ENCODE peak calls at places on chromosomes 7 and 10, in ten cellular contexts. Q, O, H, N, J, B, L, Z, R and G are unnamed samples.

GRCh38 chr10:44353721-44354120 is 31.2 kb downstream of the CXCL12 start:
- DNase-seq in O (no peak), Q (no peak), L (no peak), H (no peak), B (no peak), Z (no peak), N (no peak), J (no peak), R (no peak), G (no peak)

GRCh38 chr10:21278491-21279216 is 246.8 kb downstream of the SKIDA1 start:
- DNase-seq in O (peak; percentile 95), B (peak; percentile 93), Z (peak; percentile 89), R (peak; percentile 96), N (peak; percentile 93), H (peak; percentile 96), J (peak; percentile 94), Q (peak; percentile 90), L (peak; percentile 92), G (peak; percentile 71)

GRCh38 chr7:66167773-66168367 is 37.3 kb upstream of the TPST1 start:
- DNase-seq in B (no peak), Q (no peak), O (peak; percentile 29), R (no peak), N (peak; percentile 78), L (peak; percentile 84), J (no peak), Z (no peak), H (no peak), G (no peak)

GRCh38 chr10:71547841-71548493 is 151.2 kb downstream of the CDH23 start:
- DNase-seq in R (peak; percentile 74), Z (peak; percentile 91), L (peak; percentile 27), N (peak; percentile 18), Q (no peak), J (no peak), B (no peak), O (no peak), H (no peak), G (no peak)

GRCh38 chr7:116216956-116217570 is 6.7 kb downstream of the TES start:
- DNase-seq in B (no peak), Z (no peak), Q (no peak), R (no peak), N (no peak), L (no peak), J (no peak), O (no peak), H (no peak), G (no peak)

GRCh38 chr10:88932539-88933256 is 19.9 kb downstream of the ACTA2 start:
- DNase-seq in L (peak; percentile 84), H (no peak), R (peak; percentile 38), N (peak; percentile 86), Z (peak; percentile 46), O (peak; percentile 91), B (peak; percentile 82), J (peak; percentile 36), Q (no peak), G (peak; percentile 54)

GRCh38 chr10:119459681-119460340 is 82.7 kb downstream of the RGS10 start:
- DNase-seq in B (no peak), O (no peak), R (no peak), Q (no peak), N (no peak), H (no peak), J (no peak), Z (no peak), L (no peak), G (no peak)

GRCh38 chr10:21314234-21314633 is 211.2 kb downstream of the SKIDA1 start:
- DNase-seq in Z (peak; percentile 31), O (no peak), H (no peak), B (no peak), R (no peak), J (no peak), N (peak; percentile 40), L (no peak), Q (no peak), G (no peak)

GRCh38 chr7:3095046-3095445 is 51.4 kb upstream of the CARD11 start:
- DNase-seq in R (no peak), H (no peak), L (no peak), J (no peak), O (no peak), Z (no peak), B (peak; percentile 62), Q (no peak), N (no peak), G (peak; percentile 64)

GRCh38 chr10:74976565-74976964 is 134.9 kb upstream of the SAMD8 start:
- DNase-seq in J (no peak), O (no peak), Q (no peak), R (no peak), B (peak; percentile 68), L (no peak), N (no peak), H (no peak), Z (peak; percentile 11), G (no peak)

GRCh38 chr7:97466999-97467398 is 264.9 kb upstream of the TAC1 start:
- DNase-seq in N (no peak), B (no peak), J (no peak), Z (no peak), H (no peak), Q (no peak), L (no peak), R (no peak), O (no peak), G (no peak)

GRCh38 chr7:65809259-65809981 is 63.5 kb upstream of the VKORC1L1 start:
- DNase-seq in Z (no peak), O (no peak), H (no peak), L (no peak), Q (no peak), N (no peak), B (peak; percentile 94), R (no peak), J (no peak), G (no peak)

GRCh38 chr7:157569967-157570366 is 233.2 kb downstream of the DNAJB6 start:
- DNase-seq in Z (no peak), Q (no peak), N (no peak), L (no peak), H (no peak), R (no peak), J (no peak), B (no peak), O (no peak), G (no peak)

GRCh38 chr10:113619401-113619800 is 44.4 kb downstream of the NRAP start:
- DNase-seq in Z (no peak), J (no peak), H (no peak), Q (no peak), O (no peak), N (no peak), B (no peak), L (no peak), R (no peak), G (no peak)

GRCh38 chr10:113618338-113618737 is 45.5 kb downstream of the NRAP start:
- DNase-seq in B (no peak), O (no peak), L (no peak), Z (no peak), N (no peak), H (no peak), J (no peak), Q (no peak), R (no peak), G (no peak)

GRCh38 chr10:113617086-113617485 is 46.8 kb downstream of the NRAP start:
- DNase-seq in H (no peak), J (no peak), N (no peak), L (no peak), R (no peak), Q (no peak), B (no peak), O (no peak), Z (no peak), G (no peak)

GRCh38 chr10:113614304-113614703 is 49.5 kb downstream of the NRAP start:
- DNase-seq in Q (no peak), J (no peak), R (no peak), O (no peak), N (no peak), B (no peak), H (no peak), Z (no peak), L (no peak), G (no peak)

GRCh38 chr10:113616244-113617074 is 47.4 kb downstream of the NRAP start:
- DNase-seq in L (peak; percentile 24), N (peak; percentile 28), H (no peak), J (no peak), Q (no peak), R (no peak), O (peak; percentile 29), Z (no peak), B (no peak), G (no peak)
- TF ChIP-seq CTCF in L (peak; percentile 60), N (peak; percentile 67), H (no peak), J (no peak), Q (peak; percentile 77), R (peak; percentile 48), O (peak; percentile 21), Z (peak; percentile 38), B (peak; percentile 30), G (peak; percentile 23)

DNA sequence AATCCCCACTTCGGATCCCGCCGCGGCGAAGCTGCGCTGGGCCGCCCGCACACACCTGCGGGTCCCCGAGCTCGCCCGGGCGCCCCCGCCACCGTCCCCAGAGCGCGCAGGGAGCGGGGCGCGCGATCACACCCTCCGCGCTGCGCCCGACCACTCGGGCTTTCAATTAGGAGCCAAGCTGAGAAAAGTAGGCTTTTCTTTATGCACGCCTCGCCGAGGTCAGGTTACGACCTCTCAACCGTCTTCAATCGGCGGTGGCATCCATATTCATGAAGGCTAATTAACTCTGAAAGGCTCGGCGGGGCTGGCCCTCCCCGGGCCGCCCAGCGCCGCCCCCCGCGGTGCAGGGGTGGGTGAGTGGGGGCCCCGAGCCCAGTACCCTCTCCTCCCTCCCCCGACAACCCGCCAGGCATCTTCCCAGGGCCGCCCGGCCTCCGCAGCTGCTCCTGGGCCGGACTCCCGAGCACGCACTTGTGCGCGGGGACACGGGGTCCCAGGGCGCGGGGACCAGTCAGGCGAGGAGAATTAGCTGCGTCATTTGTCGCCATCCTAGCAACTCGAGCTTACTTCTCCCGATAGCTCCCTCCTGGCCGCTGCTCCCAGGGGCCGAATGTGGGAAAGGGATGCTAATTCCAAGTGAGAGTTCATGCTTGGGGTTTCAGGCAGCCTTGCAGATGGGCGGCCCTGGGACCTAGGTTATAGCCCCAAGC is 155.5 kb upstream of the LYZL2 start:
- DNase-seq in B (peak; percentile 56), L (peak; percentile 82), O (no peak), Z (peak; percentile 78), J (peak; percentile 73), N (peak; percentile 71), H (peak; percentile 85), R (peak; percentile 91), Q (peak; percentile 79), G (no peak)
- TF ChIP-seq CTCF in B (no peak), L (no peak), O (no peak), Z (no peak), J (no peak), N (no peak), H (no peak), R (no peak), Q (no peak), G (no peak)

DNA sequence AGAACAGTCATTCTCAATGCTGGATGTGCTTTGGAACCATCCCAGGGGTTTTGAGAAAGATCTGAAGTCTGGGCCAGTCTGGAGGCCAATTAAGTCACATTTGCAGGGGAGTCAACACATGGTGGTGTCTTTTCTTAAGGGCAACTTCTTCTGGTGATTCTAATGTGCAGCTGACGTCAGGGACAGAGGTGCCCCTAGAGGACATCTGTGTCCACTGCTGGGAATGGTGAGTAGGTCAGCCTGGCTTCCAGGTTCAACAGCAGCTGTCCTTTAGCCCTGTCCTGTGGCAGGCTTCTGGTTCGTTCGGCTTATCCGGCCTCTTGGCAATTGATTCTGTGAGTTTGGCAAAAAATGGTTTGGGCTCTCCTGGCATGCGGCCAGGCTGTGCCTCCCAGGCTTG is 269.7 kb upstream of the HABP2 start:
- DNase-seq in L (no peak), H (no peak), Z (no peak), B (no peak), O (no peak), Q (no peak), N (no peak), R (no peak), J (no peak), G (no peak)
- TF ChIP-seq CTCF in L (peak; percentile 15), H (no peak), Z (peak; percentile 53), B (no peak), O (no peak), Q (peak; percentile 33), N (no peak), R (no peak), J (no peak), G (no peak)

GRCh38 chr10:35780970-35781642 is 139.0 kb upstream of the FZD8 start:
- DNase-seq in H (no peak), Z (no peak), B (no peak), J (no peak), L (peak; percentile 29), O (peak; percentile 14), R (no peak), N (no peak), Q (no peak), G (no peak)
- TF ChIP-seq CTCF in H (no peak), Z (no peak), B (no peak), J (no peak), L (peak; percentile 22), O (no peak), R (no peak), N (peak; percentile 10), Q (no peak), G (no peak)